ENCODE peak calls at places on chromosome 6, in eight cellular contexts. R is endothelial cell of umbilical vein, U is stomach, F is H1, I is GM23338, G is GM12878, A is spleen, K is transverse colon. C is an unnamed sample.

GRCh38 chr6:31497595-31498476 is at the start of gene MICB:
- DNase-seq in R (peak), U (peak), F (peak), I (peak), G (peak), A (peak), K (peak), C (peak)

GRCh38 chr6:6661191-6661590 is 72.7 kb downstream of the LY86 start:
- DNase-seq in R (no peak), U (no peak), F (no peak), I (no peak), G (no peak), A (no peak), K (no peak), C (no peak)

GRCh38 chr6:42417641-42418112 is 34.0 kb downstream of the TRERF1 start:
- DNase-seq in R (no peak), U (no peak), F (no peak), I (no peak), G (no peak), A (peak), K (no peak), C (no peak)

GRCh38 chr6:108578595-108579038 is 17.9 kb downstream of the FOXO3 start:
- DNase-seq in R (no peak), U (no peak), F (no peak), I (no peak), G (no peak), A (no peak), K (no peak), C (no peak)

GRCh38 chr6:121516331-121516730 is 80.9 kb downstream of the GJA1 start:
- DNase-seq in R (peak), U (no peak), F (no peak), I (no peak), G (no peak), A (no peak), K (no peak), C (no peak)

GRCh38 chr6:135299256-135299655 is 118.1 kb downstream of the MYB start:
- DNase-seq in R (no peak), U (no peak), F (no peak), I (no peak), G (no peak), A (no peak), K (no peak), C (no peak)

GRCh38 chr6:912871-913663 is 220.1 kb upstream of the EXOC2 start:
- DNase-seq in R (no peak), U (peak), F (peak), I (peak), G (no peak), A (no peak), K (peak), C (no peak)

GRCh38 chr6:73585566-73586415 is 65.0 kb upstream of the EEF1A1 start:
- DNase-seq in R (peak), U (peak), F (no peak), I (peak), G (peak), A (no peak), K (peak), C (no peak)

GRCh38 chr6:130167655-130168054 is 55.1 kb downstream of the SAMD3 start:
- DNase-seq in R (no peak), U (no peak), F (no peak), I (no peak), G (no peak), A (no peak), K (no peak), C (no peak)

GRCh38 chr6:107704377-107705013 is 119.6 kb downstream of the SCML4 start:
- DNase-seq in R (peak), U (no peak), F (no peak), I (peak), G (no peak), A (no peak), K (no peak), C (no peak)

GRCh38 chr6:139855741-139856206 is 481.3 kb upstream of the CITED2 start:
- DNase-seq in R (no peak), U (no peak), F (no peak), I (no peak), G (no peak), A (no peak), K (no peak), C (no peak)

GRCh38 chr6:13304101-13304500 is 24.2 kb downstream of the TBC1D7 start:
- DNase-seq in R (no peak), U (no peak), F (no peak), I (no peak), G (no peak), A (no peak), K (no peak), C (no peak)

GRCh38 chr6:42418739-42419138 is 33.0 kb downstream of the TRERF1 start:
- DNase-seq in R (no peak), U (no peak), F (no peak), I (no peak), G (no peak), A (no peak), K (no peak), C (no peak)

GRCh38 chr6:165659945-165660862 is 2.8 kb downstream of the PDE10A start:
- DNase-seq in R (no peak), U (no peak), F (no peak), I (peak), G (no peak), A (no peak), K (no peak), C (no peak)

GRCh38 chr6:53246924-53247323 is 98.3 kb upstream of the GCM1 start:
- DNase-seq in R (no peak), U (no peak), F (no peak), I (no peak), G (no peak), A (no peak), K (no peak), C (no peak)

GRCh38 chr6:3280866-3281465 is 22.2 kb downstream of the PSMG4 start:
- DNase-seq in R (no peak), U (no peak), F (no peak), I (no peak), G (no peak), A (peak), K (peak), C (peak)

GRCh38 chr6:35148167-35148741 is 7.1 kb upstream of the TCP11 start:
- DNase-seq in R (peak), U (no peak), F (peak), I (peak), G (peak), A (no peak), K (no peak), C (no peak)

GRCh38 chr6:20202070-20202658 is 10.1 kb downstream of the MBOAT1 start:
- DNase-seq in R (peak), U (no peak), F (no peak), I (no peak), G (peak), A (no peak), K (no peak), C (no peak)

GRCh38 chr6:165850434-165851019 is 187.5 kb upstream of the PDE10A start:
- DNase-seq in R (peak), U (peak), F (no peak), I (peak), G (no peak), A (peak), K (peak), C (peak)

GRCh38 chr6:113859349-113860164 is 2.4 kb downstream of the MARCKS start:
- DNase-seq in R (peak), U (peak), F (no peak), I (peak), G (no peak), A (peak), K (peak), C (peak)

GRCh38 chr6:114879719-114880118 is 536.9 kb upstream of the HS3ST5 start:
- DNase-seq in R (no peak), U (no peak), F (no peak), I (no peak), G (no peak), A (no peak), K (no peak), C (no peak)

GRCh38 chr6:160347259-160348208 is 644 bp upstream of the SLC22A3 start:
- DNase-seq in R (no peak), U (no peak), F (no peak), I (peak), G (no peak), A (no peak), K (peak), C (no peak)

GRCh38 chr6:94071835-94072234 is 652.5 kb upstream of the EPHA7 start:
- DNase-seq in R (no peak), U (no peak), F (no peak), I (peak), G (no peak), A (no peak), K (no peak), C (no peak)

GRCh38 chr6:9197726-9198125 is 762.4 kb upstream of the SLC35B3 start:
- DNase-seq in R (no peak), U (no peak), F (no peak), I (no peak), G (no peak), A (no peak), K (no peak), C (no peak)

GRCh38 chr6:151722342-151722741 is 85.1 kb upstream of the ESR1 start:
- DNase-seq in R (no peak), U (no peak), F (no peak), I (no peak), G (no peak), A (no peak), K (no peak), C (no peak)

GRCh38 chr6:10343320-10343719 is 71.6 kb downstream of the TFAP2A start:
- DNase-seq in R (no peak), U (no peak), F (no peak), I (no peak), G (no peak), A (no peak), K (no peak), C (no peak)

GRCh38 chr6:41374618-41375590 is 39.5 kb downstream of the NCR2 start:
- DNase-seq in R (no peak), U (no peak), F (no peak), I (peak), G (no peak), A (no peak), K (no peak), C (no peak)

GRCh38 chr6:54493138-54493537 is 184.9 kb downstream of the TINAG start:
- DNase-seq in R (peak), U (no peak), F (no peak), I (no peak), G (no peak), A (no peak), K (no peak), C (no peak)

GRCh38 chr6:145367149-145367548 is 368.2 kb downstream of the EPM2A start:
- DNase-seq in R (no peak), U (no peak), F (no peak), I (no peak), G (no peak), A (no peak), K (no peak), C (no peak)

GRCh38 chr6:8195040-8195713 is 92.8 kb upstream of the EEF1E1 start:
- DNase-seq in R (no peak), U (no peak), F (no peak), I (peak), G (no peak), A (no peak), K (no peak), C (no peak)

GRCh38 chr6:140572129-140572528 is 1197.7 kb upstream of the CITED2 start:
- DNase-seq in R (peak), U (no peak), F (no peak), I (no peak), G (no peak), A (no peak), K (no peak), C (no peak)

GRCh38 chr6:146892613-146893401 is 294.0 kb downstream of the ADGB start:
- DNase-seq in R (peak), U (no peak), F (no peak), I (no peak), G (no peak), A (no peak), K (no peak), C (no peak)

GRCh38 chr6:158322400-158322723 is 10.1 kb downstream of the TULP4 start:
- DNase-seq in R (no peak), U (no peak), F (no peak), I (no peak), G (no peak), A (no peak), K (no peak), C (no peak)
- TF ChIP-seq POLR2AphosphoS5 in R (no peak), U (no peak), F (no peak), I (no peak), G (no peak), A (no peak), K (no peak), C (no peak)

GRCh38 chr6:63509652-63510352 is 62.5 kb upstream of the LOC128125822 start:
- DNase-seq in R (no peak), U (peak), F (no peak), I (no peak), G (no peak), A (no peak), K (peak), C (no peak)
- TF ChIP-seq POLR2AphosphoS5 in R (no peak), U (peak), F (no peak), I (no peak), G (no peak), A (no peak), K (no peak), C (no peak)

DNA sequence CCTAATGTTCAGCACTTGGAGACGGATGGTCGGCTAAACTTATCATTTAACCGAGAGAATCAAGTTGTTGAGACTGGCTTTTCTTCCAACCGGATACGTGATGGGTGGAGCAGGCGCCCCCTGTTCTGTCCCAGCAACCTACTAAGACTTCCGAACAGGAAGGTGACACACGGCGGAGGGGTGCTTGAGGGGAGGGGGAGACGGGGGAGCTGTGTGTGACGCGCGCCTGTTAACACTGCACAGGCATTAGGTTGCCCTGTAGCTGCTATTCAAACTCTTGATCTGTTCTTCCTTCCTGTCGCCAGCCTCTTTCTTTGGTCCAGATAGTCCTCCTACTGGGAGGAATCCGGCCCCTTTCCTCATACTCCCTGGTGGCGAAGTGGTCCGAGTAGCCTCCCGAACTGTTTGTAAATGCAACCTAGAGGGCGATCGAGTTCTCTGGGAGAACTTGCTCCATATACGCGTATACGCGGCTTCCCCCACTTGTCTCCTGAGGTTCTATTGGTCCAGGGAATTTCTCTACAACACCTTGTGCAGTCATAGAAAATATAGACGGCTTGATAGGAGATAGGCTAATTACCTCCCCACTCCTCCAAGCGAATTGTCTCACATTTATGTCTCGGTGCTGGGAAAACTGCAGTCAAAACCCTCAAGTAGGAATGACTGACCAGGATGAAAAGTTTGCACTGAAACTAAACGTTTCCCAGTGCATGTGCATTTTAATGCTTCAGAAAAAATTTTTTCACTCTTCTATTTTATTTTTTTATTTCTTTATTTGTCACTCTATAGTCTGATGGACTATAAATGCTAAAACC is 126.0 kb upstream of the SLC2A12 start:
- DNase-seq in R (peak), U (peak), F (peak), I (peak), G (peak), A (peak), K (peak), C (no peak)
- TF ChIP-seq POLR2AphosphoS5 in R (peak), U (no peak), F (no peak), I (no peak), G (no peak), A (peak), K (no peak), C (peak)

GRCh38 chr6:11826779-11827178 is 48.2 kb upstream of the ADTRP start:
- DNase-seq in R (no peak), U (no peak), F (no peak), I (no peak), G (no peak), A (no peak), K (no peak), C (no peak)
- TF ChIP-seq POLR2AphosphoS5 in R (no peak), U (no peak), F (no peak), I (no peak), G (no peak), A (no peak), K (no peak), C (no peak)

GRCh38 chr6:122712093-122712863 is 67.2 kb upstream of the FABP7 start:
- DNase-seq in R (peak), U (no peak), F (no peak), I (no peak), G (no peak), A (no peak), K (no peak), C (no peak)
- TF ChIP-seq POLR2AphosphoS5 in R (no peak), U (no peak), F (no peak), I (no peak), G (no peak), A (no peak), K (no peak), C (no peak)

GRCh38 chr6:63530984-63531383 is 41.3 kb upstream of the LOC128125822 start:
- DNase-seq in R (no peak), U (no peak), F (no peak), I (no peak), G (no peak), A (no peak), K (no peak), C (no peak)

GRCh38 chr6:63526931-63527330 is 45.3 kb upstream of the LOC128125822 start:
- DNase-seq in R (no peak), U (no peak), F (no peak), I (no peak), G (no peak), A (no peak), K (no peak), C (no peak)

GRCh38 chr6:63525186-63525878 is 46.9 kb upstream of the LOC128125822 start:
- DNase-seq in R (no peak), U (no peak), F (no peak), I (peak), G (no peak), A (no peak), K (no peak), C (no peak)

GRCh38 chr6:63529498-63529897 is 42.8 kb upstream of the LOC128125822 start:
- DNase-seq in R (no peak), U (no peak), F (no peak), I (no peak), G (no peak), A (no peak), K (no peak), C (no peak)

DNA sequence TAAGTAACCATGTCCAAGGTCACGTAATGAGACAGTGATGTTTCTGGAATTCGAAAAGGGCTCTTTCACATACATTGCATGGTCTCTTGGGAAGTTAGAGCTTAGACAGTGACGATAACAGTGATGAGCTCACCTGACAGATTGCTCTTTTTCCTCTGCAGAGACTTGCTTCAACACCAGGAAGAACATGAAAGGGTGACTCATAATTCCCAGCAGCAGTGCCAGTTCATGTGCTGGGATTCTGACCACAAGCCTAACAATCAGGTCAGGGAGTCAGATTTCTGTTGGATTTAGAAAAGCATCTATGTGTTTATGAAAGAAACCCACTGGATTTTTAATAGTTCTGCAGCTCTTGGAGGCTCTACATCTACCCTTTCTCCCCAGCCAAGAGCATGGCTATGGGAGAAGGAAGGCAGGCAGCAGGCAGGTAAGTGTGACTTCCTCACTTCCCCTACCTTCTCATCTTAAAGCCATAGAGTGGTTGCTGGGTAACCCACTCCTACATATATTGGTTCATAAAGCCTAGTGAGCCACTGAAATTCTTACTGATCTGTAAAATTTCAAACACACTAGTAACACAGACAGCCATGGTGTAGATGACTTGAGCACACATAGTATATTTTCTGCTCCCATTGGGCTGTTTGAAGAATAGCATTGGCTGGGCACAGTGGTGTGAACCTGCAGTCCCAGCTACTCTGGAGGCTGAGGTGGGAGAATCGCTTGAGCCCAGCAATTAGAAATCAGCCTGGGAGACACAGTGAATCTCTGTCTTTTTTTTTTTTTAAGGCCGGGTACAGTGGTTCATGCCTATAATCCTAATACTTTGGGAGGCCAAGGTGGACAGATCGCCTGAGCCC is 44.4 kb upstream of the LOC128125822 start:
- DNase-seq in R (peak), U (peak), F (no peak), I (no peak), G (no peak), A (no peak), K (peak), C (no peak)
- TF ChIP-seq POLR2AphosphoS5 in R (no peak), U (peak), F (no peak), I (no peak), G (no peak), A (no peak), K (peak), C (peak)

GRCh38 chr6:150684161-150684560 is 84.5 kb downstream of the PLEKHG1 start:
- DNase-seq in R (peak), U (no peak), F (no peak), I (no peak), G (no peak), A (no peak), K (no peak), C (no peak)

GRCh38 chr6:150681992-150682391 is 82.3 kb downstream of the PLEKHG1 start:
- DNase-seq in R (no peak), U (no peak), F (no peak), I (no peak), G (no peak), A (no peak), K (no peak), C (no peak)

GRCh38 chr6:150684715-150685459 is 85.2 kb downstream of the PLEKHG1 start:
- DNase-seq in R (peak), U (no peak), F (no peak), I (no peak), G (no peak), A (peak), K (peak), C (no peak)

GRCh38 chr6:150685860-150686259 is 86.2 kb downstream of the PLEKHG1 start:
- DNase-seq in R (peak), U (no peak), F (peak), I (peak), G (peak), A (peak), K (peak), C (no peak)

DNA sequence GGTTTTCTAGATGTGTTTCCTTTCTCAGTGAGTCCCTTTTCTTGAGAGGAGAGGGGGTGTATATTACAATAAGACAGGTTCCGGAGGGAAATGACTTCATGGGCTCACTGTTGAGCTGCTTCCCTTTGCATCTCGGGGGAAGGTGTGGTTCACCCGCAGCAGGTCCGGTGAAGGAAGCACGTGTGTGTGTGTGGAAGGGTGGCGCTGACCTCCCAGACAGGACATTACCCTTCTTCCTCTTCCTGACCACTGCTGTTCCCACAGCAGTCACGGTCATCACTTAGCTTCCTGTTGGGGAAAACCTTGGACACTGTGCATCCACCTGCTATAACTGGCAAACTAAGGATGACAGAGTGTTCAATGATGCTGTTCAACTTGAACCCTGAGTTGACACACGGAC is 83.6 kb downstream of the PLEKHG1 start:
- DNase-seq in R (peak), U (no peak), F (no peak), I (no peak), G (no peak), A (peak), K (no peak), C (no peak)
- TF ChIP-seq POLR2AphosphoS5 in R (peak), U (peak), F (no peak), I (no peak), G (no peak), A (peak), K (no peak), C (peak)

GRCh38 chr6:117328005-117328389 is 62.6 kb downstream of the VGLL2 start:
- DNase-seq in R (no peak), U (no peak), F (no peak), I (no peak), G (no peak), A (no peak), K (no peak), C (no peak)
- TF ChIP-seq POLR2AphosphoS5 in R (no peak), U (no peak), F (no peak), I (no peak), G (no peak), A (no peak), K (no peak), C (no peak)

C was measured in breast epithelium.